ENCODE peak calls at places on chromosome 13, in four cellular contexts. One of them, this sample, is unnamed.

GRCh38 chr13:110108348-110109139 is 198.4 kb downstream of the COL4A1 start:
- DNase-seq in cardiac fibroblast: peak
- DNase-seq in AG04450: peak
- DNase-seq in mammary epithelial cell: peak
- DNase-seq in this sample: peak

GRCh38 chr13:110232756-110233155 is 74.2 kb downstream of the COL4A1 start:
- DNase-seq in cardiac fibroblast: no peak
- DNase-seq in AG04450: no peak
- DNase-seq in mammary epithelial cell: no peak
- DNase-seq in this sample: no peak

GRCh38 chr13:35343417-35343816 is 133.1 kb downstream of the MAB21L1 start:
- DNase-seq in cardiac fibroblast: no peak
- DNase-seq in AG04450: no peak
- DNase-seq in mammary epithelial cell: no peak
- DNase-seq in this sample: no peak

GRCh38 chr13:98487522-98487921 is 89.4 kb downstream of the STK24 start:
- DNase-seq in cardiac fibroblast: no peak
- DNase-seq in AG04450: no peak
- DNase-seq in mammary epithelial cell: no peak
- DNase-seq in this sample: no peak

GRCh38 chr13:65966991-65967451 is 1263.1 kb downstream of the PCDH9 start:
- DNase-seq in cardiac fibroblast: peak
- DNase-seq in AG04450: no peak
- DNase-seq in mammary epithelial cell: peak
- DNase-seq in this sample: peak

GRCh38 chr13:98299954-98300350 is 122.9 kb upstream of the RNF113B start:
- DNase-seq in cardiac fibroblast: peak
- DNase-seq in AG04450: no peak
- DNase-seq in mammary epithelial cell: no peak
- DNase-seq in this sample: no peak

GRCh38 chr13:24274452-24274971 is 34.9 kb upstream of the C1QTNF9 start:
- DNase-seq in cardiac fibroblast: peak
- DNase-seq in AG04450: peak
- DNase-seq in mammary epithelial cell: peak
- DNase-seq in this sample: no peak

GRCh38 chr13:94950303-94950702 is 238.0 kb upstream of the SOX21 start:
- DNase-seq in cardiac fibroblast: no peak
- DNase-seq in AG04450: no peak
- DNase-seq in mammary epithelial cell: no peak
- DNase-seq in this sample: peak

GRCh38 chr13:99191900-99192399 is 8.7 kb upstream of the UBAC2 start:
- DNase-seq in cardiac fibroblast: peak
- DNase-seq in AG04450: peak
- DNase-seq in mammary epithelial cell: no peak
- DNase-seq in this sample: peak

GRCh38 chr13:38564751-38565150 is 122.1 kb upstream of the FREM2 start:
- DNase-seq in cardiac fibroblast: no peak
- DNase-seq in AG04450: no peak
- DNase-seq in mammary epithelial cell: peak
- DNase-seq in this sample: no peak

GRCh38 chr13:67147257-67148218 is 82.6 kb downstream of the PCDH9 start:
- DNase-seq in cardiac fibroblast: peak
- DNase-seq in AG04450: peak
- DNase-seq in mammary epithelial cell: no peak
- DNase-seq in this sample: no peak

GRCh38 chr13:36344886-36345437 is 1.2 kb downstream of the SPART start:
- DNase-seq in cardiac fibroblast: peak
- DNase-seq in AG04450: no peak
- DNase-seq in mammary epithelial cell: peak
- DNase-seq in this sample: no peak

GRCh38 chr13:110574161-110574560 is 12.6 kb upstream of the RAB20 start:
- DNase-seq in cardiac fibroblast: no peak
- DNase-seq in AG04450: no peak
- DNase-seq in mammary epithelial cell: peak
- DNase-seq in this sample: no peak

GRCh38 chr13:36329355-36329754 is 16.8 kb downstream of the SPART start:
- DNase-seq in cardiac fibroblast: peak
- DNase-seq in AG04450: no peak
- DNase-seq in mammary epithelial cell: no peak
- DNase-seq in this sample: no peak

GRCh38 chr13:112481458-112481857 is 105.3 kb downstream of the SPACA7 start:
- DNase-seq in cardiac fibroblast: no peak
- DNase-seq in AG04450: no peak
- DNase-seq in mammary epithelial cell: no peak
- DNase-seq in this sample: no peak

GRCh38 chr13:41802684-41803554 is 158.0 kb downstream of the VWA8 start:
- DNase-seq in cardiac fibroblast: peak
- DNase-seq in AG04450: peak
- DNase-seq in mammary epithelial cell: peak
- DNase-seq in this sample: no peak

GRCh38 chr13:20053016-20053415 is 94.5 kb downstream of the ZMYM2 start:
- DNase-seq in cardiac fibroblast: peak
- DNase-seq in AG04450: no peak
- DNase-seq in mammary epithelial cell: no peak
- DNase-seq in this sample: no peak

GRCh38 chr13:43787518-43787891 is 733 bp upstream of the ENOX1 start:
- DNase-seq in cardiac fibroblast: peak
- DNase-seq in AG04450: no peak
- DNase-seq in mammary epithelial cell: no peak
- DNase-seq in this sample: no peak
- H3K4me3 ChIP-seq in cardiac fibroblast: peak
- H3K4me3 ChIP-seq in AG04450: peak
- H3K4me3 ChIP-seq in mammary epithelial cell: peak
- H3K4me3 ChIP-seq in this sample: peak

DNA sequence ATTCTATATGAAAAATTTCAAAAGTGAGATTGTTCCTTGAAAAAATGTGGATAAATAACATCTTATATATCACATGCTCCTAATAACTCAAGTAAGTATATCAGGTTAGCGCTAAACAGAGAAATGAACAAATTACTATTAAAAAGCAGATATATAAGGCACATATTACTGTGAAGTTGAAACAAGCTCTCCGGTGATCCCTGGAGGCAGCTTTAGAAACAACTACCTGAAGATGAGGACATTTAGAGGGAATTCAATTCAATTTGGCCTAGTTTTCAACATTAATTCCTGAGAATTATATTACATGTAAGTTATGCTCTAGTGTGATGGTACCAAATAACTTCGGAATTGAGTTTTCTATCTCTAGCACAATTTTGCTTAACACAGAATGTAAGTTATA is 1373.6 kb upstream of the SPRY2 start:
- DNase-seq in cardiac fibroblast: no peak
- DNase-seq in AG04450: no peak
- DNase-seq in mammary epithelial cell: no peak
- DNase-seq in this sample: no peak
- TF ChIP-seq CTCF in cardiac fibroblast: no peak
- TF ChIP-seq CTCF in AG04450: no peak
- TF ChIP-seq CTCF in mammary epithelial cell: no peak
- TF ChIP-seq CTCF in this sample: no peak

DNA sequence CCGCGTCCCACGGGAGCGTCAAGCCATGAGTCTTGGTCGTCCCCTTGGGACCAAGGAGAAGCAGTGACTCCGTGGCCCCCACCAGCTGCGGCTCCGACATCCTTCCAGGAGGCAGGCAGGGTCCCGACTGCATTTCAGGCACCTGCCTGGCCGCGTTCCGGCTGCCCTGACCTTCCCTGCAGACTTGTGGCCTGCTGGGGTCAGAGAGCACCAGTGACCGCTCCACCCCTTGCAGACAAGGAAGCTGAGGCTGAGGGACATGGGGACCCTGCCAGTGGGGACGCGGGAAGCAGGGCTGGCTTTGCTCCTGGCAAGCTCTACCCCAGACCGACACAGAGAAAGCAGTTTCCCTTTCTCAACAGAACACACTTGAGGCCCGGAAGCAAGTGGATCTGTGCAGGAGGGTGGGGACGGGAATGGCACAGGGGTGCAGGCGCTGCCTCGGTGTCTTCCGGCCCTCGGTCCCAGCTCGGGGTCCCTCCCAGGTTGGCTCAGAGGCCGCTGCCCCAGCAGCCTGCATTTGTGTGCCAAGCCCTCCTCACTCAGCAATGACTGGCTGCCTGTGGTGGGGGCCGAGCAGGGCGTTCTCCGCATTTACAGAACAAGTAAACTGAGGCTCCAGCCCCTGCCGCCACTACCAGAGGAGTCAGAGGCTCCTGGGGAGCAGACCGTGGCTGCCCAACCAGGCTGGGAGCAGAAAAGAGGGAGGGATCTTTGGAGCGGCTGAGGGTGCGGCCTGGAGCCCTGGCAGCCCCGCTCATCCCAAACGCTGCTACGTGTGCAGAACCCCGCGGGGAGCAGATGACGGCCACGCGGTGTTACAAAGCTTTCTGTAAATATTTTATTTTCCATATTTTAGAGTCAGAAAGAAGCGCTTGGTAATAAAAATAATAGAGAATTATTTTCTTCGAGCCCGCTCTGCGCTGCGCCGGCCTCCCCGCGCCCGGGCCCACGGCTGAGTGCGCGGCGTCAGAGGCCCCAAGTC is 43.9 kb downstream of the GAS6 start:
- DNase-seq in cardiac fibroblast: no peak
- DNase-seq in AG04450: no peak
- DNase-seq in mammary epithelial cell: no peak
- DNase-seq in this sample: no peak
- H3K4me3 ChIP-seq in cardiac fibroblast: no peak
- H3K4me3 ChIP-seq in AG04450: no peak
- H3K4me3 ChIP-seq in mammary epithelial cell: no peak
- H3K4me3 ChIP-seq in this sample: no peak

GRCh38 chr13:79673310-79673992 is 192.5 kb downstream of the NDFIP2 start:
- DNase-seq in cardiac fibroblast: no peak
- DNase-seq in AG04450: no peak
- DNase-seq in mammary epithelial cell: no peak
- DNase-seq in this sample: no peak
- TF ChIP-seq CTCF in cardiac fibroblast: no peak
- TF ChIP-seq CTCF in AG04450: no peak
- TF ChIP-seq CTCF in mammary epithelial cell: no peak
- TF ChIP-seq CTCF in this sample: no peak

GRCh38 chr13:57630661-57631606 is 610 bp upstream of the PCDH17 start:
- DNase-seq in cardiac fibroblast: peak
- DNase-seq in AG04450: no peak
- DNase-seq in mammary epithelial cell: peak
- DNase-seq in this sample: no peak
- H3K4me3 ChIP-seq in cardiac fibroblast: peak
- H3K4me3 ChIP-seq in AG04450: peak
- H3K4me3 ChIP-seq in mammary epithelial cell: peak
- H3K4me3 ChIP-seq in this sample: peak

GRCh38 chr13:101149735-101150380 is 266.4 kb downstream of the NALCN start:
- DNase-seq in cardiac fibroblast: peak
- DNase-seq in AG04450: peak
- DNase-seq in mammary epithelial cell: peak
- DNase-seq in this sample: no peak
- TF ChIP-seq CTCF in cardiac fibroblast: peak
- TF ChIP-seq CTCF in AG04450: peak
- TF ChIP-seq CTCF in mammary epithelial cell: peak
- TF ChIP-seq CTCF in this sample: no peak